ENCODE peak calls at places on chromosome 19, in nine cellular contexts. B is Peyer's patch, P is stomach, D is ovary, Q is upper lobe of left lung, K is suprapubic skin, O is testis, S is body of pancreas, G is breast epithelium. A is an unnamed sample.

GRCh38 chr19:32880607-32881006 is 11.0 kb upstream of the SLC7A9 start:
- DNase-seq in B (no peak), P (no peak), D (no peak), Q (no peak), K (no peak), O (no peak), S (no peak), G (no peak), A (no peak)

GRCh38 chr19:35002037-35002535 is 2.0 kb downstream of the GRAMD1A start:
- DNase-seq in B (no peak), P (no peak), D (no peak), Q (no peak), K (no peak), O (no peak), S (no peak), G (no peak), A (no peak)

GRCh38 chr19:40519352-40520322 is 52.8 kb downstream of the SPTBN4 start:
- DNase-seq in B (no peak), P (peak; percentile 26), D (no peak), Q (peak; percentile 92), K (no peak), O (no peak), S (no peak), G (no peak), A (no peak)

GRCh38 chr19:38734176-38734425 is 10.2 kb downstream of the CAPN12 start:
- DNase-seq in B (no peak), P (no peak), D (peak; percentile 31), Q (no peak), K (no peak), O (no peak), S (no peak), G (no peak), A (no peak)

GRCh38 chr19:38209671-38210457 is 14.2 kb downstream of the DPF1 start:
- DNase-seq in B (peak; percentile 57), P (peak; percentile 49), D (peak; percentile 88), Q (peak; percentile 92), K (no peak), O (peak; percentile 89), S (peak; percentile 37), G (no peak), A (peak; percentile 29)

GRCh38 chr19:6730153-6730804 is 7.1 kb downstream of the GPR108 start:
- DNase-seq in B (peak; percentile 92), P (peak; percentile 92), D (peak; percentile 89), Q (peak; percentile 97), K (peak; percentile 72), O (peak; percentile 91), S (peak; percentile 87), G (no peak), A (peak; percentile 94)

GRCh38 chr19:14089412-14089661 is 1.2 kb downstream of the SAMD1 start:
- DNase-seq in B (no peak), P (no peak), D (no peak), Q (no peak), K (no peak), O (no peak), S (no peak), G (no peak), A (peak; percentile 25)

GRCh38 chr19:10408511-10409291 is 5.4 kb upstream of the CDC37 start:
- DNase-seq in B (peak; percentile 91), P (no peak), D (no peak), Q (peak; percentile 79), K (no peak), O (peak; percentile 59), S (no peak), G (no peak), A (no peak)

GRCh38 chr19:10915511-10916091 is 12.8 kb downstream of the YIPF2 start:
- DNase-seq in B (no peak), P (peak; percentile 38), D (no peak), Q (peak; percentile 79), K (no peak), O (no peak), S (no peak), G (no peak), A (peak; percentile 76)

GRCh38 chr19:32876919-32877285 is 7.3 kb upstream of the SLC7A9 start:
- DNase-seq in B (peak; percentile 80), P (no peak), D (no peak), Q (peak; percentile 71), K (no peak), O (no peak), S (no peak), G (no peak), A (no peak)

GRCh38 chr19:44260343-44260681 is 626 bp downstream of the ZNF233 start:
- DNase-seq in B (no peak), P (no peak), D (no peak), Q (no peak), K (no peak), O (no peak), S (no peak), G (no peak), A (no peak)

GRCh38 chr19:53903055-53903680 is 5.9 kb upstream of the CACNG7 start:
- DNase-seq in B (no peak), P (no peak), D (no peak), Q (no peak), K (no peak), O (peak; percentile 45), S (no peak), G (no peak), A (no peak)

GRCh38 chr19:33690461-33691427 is 69.0 kb downstream of the CHST8 start:
- DNase-seq in B (no peak), P (no peak), D (no peak), Q (peak; percentile 71), K (peak; percentile 41), O (no peak), S (no peak), G (peak; percentile 49), A (no peak)

GRCh38 chr19:53906211-53907192 is 2.6 kb upstream of the CACNG7 start:
- DNase-seq in B (peak; percentile 67), P (peak; percentile 44), D (peak; percentile 31), Q (peak; percentile 86), K (no peak), O (peak; percentile 50), S (peak; percentile 30), G (no peak), A (peak; percentile 52)

GRCh38 chr19:46787331-46788100 is 878 bp downstream of the SLC1A5 start:
- DNase-seq in B (peak; percentile 70), P (peak; percentile 55), D (peak; percentile 75), Q (peak; percentile 92), K (peak; percentile 77), O (peak; percentile 74), S (peak; percentile 55), G (no peak), A (peak; percentile 20)
- TF ChIP-seq POLR2A in B (peak; percentile 11), P (no peak), D (no peak), Q (no peak), K (no peak), O (no peak), S (peak; percentile 32), G (no peak), A (no peak)

GRCh38 chr19:46133777-46134231 is 9.3 kb upstream of the IGFL3 start:
- DNase-seq in B (no peak), P (no peak), D (no peak), Q (no peak), K (no peak), O (no peak), S (no peak), G (no peak), A (no peak)
- H3K27ac ChIP-seq in B (no peak overlapping the region), P (peak overlapping the region; percentile 36), D (no peak overlapping the region), Q (no peak overlapping the region), K (peak overlapping the region; percentile 79), O (peak overlapping the region; percentile 6), S (peak overlapping the region; percentile 69), G (peak overlapping the region; percentile 89), A (no peak overlapping the region)

DNA sequence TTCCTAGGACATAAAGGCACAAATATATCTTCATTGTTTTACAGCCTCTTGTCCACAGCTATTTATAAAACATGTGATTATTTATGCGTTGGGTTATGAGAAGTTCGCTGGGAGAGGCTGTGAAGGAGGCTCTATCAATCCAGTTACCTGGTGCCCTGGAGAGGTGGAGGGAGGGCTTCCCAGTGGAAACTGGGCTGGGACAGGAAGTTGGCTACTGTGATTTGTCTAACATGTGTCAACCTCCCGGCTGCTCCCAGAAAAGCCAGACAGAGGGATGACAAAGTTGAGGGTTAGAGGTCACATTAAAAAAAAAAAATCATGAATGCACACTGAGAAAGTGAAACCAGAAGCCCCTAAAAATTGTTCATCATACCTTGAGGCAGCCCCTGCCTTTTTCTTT is 346.5 kb downstream of the ZNF536 start:
- DNase-seq in B (no peak), P (no peak), D (no peak), Q (no peak), K (no peak), O (no peak), S (peak; percentile 36), G (no peak), A (peak; percentile 20)
- H3K4me3 ChIP-seq in B (no peak overlapping the region), P (peak overlapping the region; percentile 64), D (peak overlapping the region; percentile 58), Q (no peak overlapping the region), K (peak overlapping the region; percentile 76), O (peak overlapping the region; percentile 71), S (peak overlapping the region; percentile 0), G (peak overlapping the region; percentile 76), A (peak overlapping the region; percentile 70)

GRCh38 chr19:45442408-45442926 is 18.8 kb upstream of the ERCC1 start:
- DNase-seq in B (no peak), P (no peak), D (no peak), Q (no peak), K (no peak), O (no peak), S (no peak), G (no peak), A (no peak)

GRCh38 chr19:45445139-45445538 is 21.4 kb upstream of the ERCC1 start:
- DNase-seq in B (no peak), P (no peak), D (no peak), Q (no peak), K (no peak), O (no peak), S (no peak), G (no peak), A (no peak)

GRCh38 chr19:45442927-45443461 is 19.3 kb upstream of the ERCC1 start:
- DNase-seq in B (peak; percentile 78), P (peak; percentile 42), D (peak; percentile 52), Q (no peak), K (peak; percentile 89), O (peak; percentile 60), S (no peak), G (no peak), A (peak; percentile 60)

GRCh38 chr19:45444318-45445041 is 20.8 kb upstream of the ERCC1 start:
- DNase-seq in B (peak; percentile 97), P (peak; percentile 95), D (peak; percentile 98), Q (peak; percentile 99), K (peak; percentile 98), O (peak; percentile 95), S (peak; percentile 96), G (peak; percentile 96), A (peak; percentile 96)

DNA sequence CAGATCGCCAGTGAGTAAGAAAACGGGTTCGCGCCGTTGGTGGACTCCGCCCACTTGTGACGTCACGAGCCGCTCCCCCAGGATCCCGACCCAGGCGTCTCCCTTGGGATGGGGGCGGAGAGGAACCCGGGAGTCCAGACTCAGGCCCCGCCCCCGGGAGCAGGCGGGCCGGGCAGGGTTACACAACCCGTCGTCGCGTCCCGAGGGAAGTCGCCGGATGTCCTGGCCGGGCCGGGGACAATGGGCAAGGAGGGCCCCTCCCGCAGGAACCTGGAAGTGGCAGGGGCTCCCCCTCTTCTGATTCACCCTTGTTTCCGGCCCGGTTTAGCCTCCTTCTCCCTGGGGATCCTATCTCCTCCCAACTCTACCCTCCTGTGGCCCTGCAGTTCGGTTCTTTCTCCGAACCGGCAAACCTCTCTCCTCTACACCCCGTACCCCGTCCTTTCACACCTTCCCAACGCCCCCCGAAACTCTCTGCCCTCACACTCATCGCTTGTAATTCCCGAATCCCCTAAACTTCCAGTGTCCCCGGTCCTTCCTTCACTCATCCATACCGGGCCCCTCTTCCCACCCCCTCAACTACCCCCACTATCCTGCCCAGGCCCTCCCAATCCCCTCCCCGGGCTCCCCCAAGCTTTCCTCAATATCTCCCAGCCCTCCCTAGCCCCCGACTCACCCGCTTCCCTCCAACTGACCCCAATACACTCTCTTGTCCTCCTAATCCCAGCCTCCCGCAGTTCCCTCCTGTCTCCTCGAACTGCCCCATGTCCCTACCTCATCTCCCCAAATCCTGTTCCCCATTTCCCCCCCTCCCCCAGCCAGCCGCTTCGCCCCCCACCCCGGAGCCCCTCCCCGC is 20.0 kb upstream of the ERCC1 start:
- DNase-seq in B (peak; percentile 97), P (peak; percentile 97), D (peak; percentile 97), Q (peak; percentile 97), K (peak; percentile 100), O (peak; percentile 94), S (peak; percentile 97), G (peak; percentile 99), A (peak; percentile 97)
- TF ChIP-seq POLR2A in B (peak; percentile 73), P (no peak), D (peak; percentile 93), Q (no peak), K (no peak), O (peak; percentile 11), S (peak; percentile 87), G (peak; percentile 57), A (no peak)

A was measured in adrenal gland.